ENCODE peak calls at places on chromosome 4, in four cellular contexts. W, R, I and B are unnamed samples.

GRCh38 chr4:92455956-92456355 is 152.2 kb downstream of the GRID2 start:
- DNase-seq in R (no peak), W (no peak), I (no peak), B (no peak)

GRCh38 chr4:128825226-128825625 is 15.7 kb downstream of the JADE1 start:
- DNase-seq in R (no peak), W (no peak), I (no peak), B (no peak)

GRCh38 chr4:121811122-121811521 is 10.0 kb downstream of the EXOSC9 start:
- DNase-seq in I (no peak), R (no peak), W (no peak), B (no peak)

GRCh38 chr4:129344058-129344457 is 248.1 kb downstream of the C4orf33 start:
- DNase-seq in R (peak), I (peak), W (peak), B (peak)

GRCh38 chr4:175790067-175790466 is 22.0 kb downstream of the GPM6A start:
- DNase-seq in R (no peak), I (no peak), W (no peak), B (no peak)

GRCh38 chr4:159206427-159206871 is 103.6 kb downstream of the RAPGEF2 start:
- DNase-seq in I (no peak), R (no peak), W (no peak), B (no peak)

GRCh38 chr4:150547154-150547838 is 34.7 kb upstream of the MAB21L2 start:
- DNase-seq in I (no peak), R (no peak), W (no peak), B (no peak)

GRCh38 chr4:181289203-181289602 is 954.0 kb upstream of the TENM3 start:
- DNase-seq in R (no peak), I (no peak), W (no peak), B (no peak)

GRCh38 chr4:8171941-8172924 is 13.6 kb upstream of the ABLIM2 start:
- DNase-seq in R (no peak), W (no peak), I (no peak), B (no peak)

GRCh38 chr4:10100734-10101216 is 15.8 kb downstream of the WDR1 start:
- DNase-seq in I (no peak), R (no peak), W (no peak), B (no peak)

GRCh38 chr4:98771959-98772619 is 113.7 kb upstream of the TSPAN5 start:
- DNase-seq in R (no peak), W (no peak), I (no peak), B (no peak)

GRCh38 chr4:40749717-40750460 is at the start of gene NSUN7:
- DNase-seq in R (peak), W (no peak), I (no peak), B (no peak)

GRCh38 chr4:99710681-99711345 is 53.2 kb upstream of the C4orf54 start:
- DNase-seq in R (no peak), I (no peak), W (no peak), B (no peak)

GRCh38 chr4:6815029-6815836 is 32.7 kb downstream of the KIAA0232 start:
- DNase-seq in I (no peak), W (no peak), R (no peak), B (no peak)

GRCh38 chr4:1723131-1723801 is 1.9 kb downstream of the TACC3 start:
- DNase-seq in W (no peak), R (no peak), I (no peak), B (no peak)

GRCh38 chr4:138673053-138673452 is 342.5 kb upstream of the NOCT start:
- DNase-seq in R (no peak), I (no peak), W (no peak), B (peak)

GRCh38 chr4:181006509-181007290 is 1236.5 kb upstream of the TENM3 start:
- DNase-seq in I (no peak), W (no peak), R (no peak), B (no peak)

GRCh38 chr4:73869130-73870055 is at the start of gene CXCL1:
- DNase-seq in R (peak), W (peak), I (peak), B (no peak)

GRCh38 chr4:24794916-24795665 is at the start of gene SOD3:
- DNase-seq in W (peak), R (peak), I (no peak), B (peak)

GRCh38 chr4:93646225-93646930 is 182.2 kb upstream of the ATOH1 start:
- DNase-seq in I (peak), R (no peak), W (no peak), B (no peak)

GRCh38 chr4:110475881-110476818 is at the start of gene ENPEP:
- DNase-seq in W (no peak), R (peak), I (no peak), B (no peak)

GRCh38 chr4:105061136-105061696 is 85.5 kb upstream of the TET2 start:
- DNase-seq in W (no peak), I (no peak), R (no peak), B (peak)

GRCh38 chr4:2417765-2418651 is at the start of gene ZFYVE28:
- DNase-seq in W (peak), I (peak), R (no peak), B (no peak)

GRCh38 chr4:38805530-38806145 is 1.0 kb upstream of the TLR1 start:
- DNase-seq in W (no peak), I (no peak), R (no peak), B (no peak)

GRCh38 chr4:183098080-183098722 is 856 bp upstream of the WWC2 start:
- DNase-seq in R (peak), I (peak), W (peak), B (peak)

GRCh38 chr4:87543835-87544461 is 14.8 kb upstream of the SPARCL1 start:
- DNase-seq in R (peak), I (peak), W (peak), B (peak)

GRCh38 chr4:104591505-104591904 is 96.8 kb upstream of the CXXC4 start:
- DNase-seq in R (peak), I (no peak), W (no peak), B (no peak)

GRCh38 chr4:60482921-60483351 is 717.2 kb upstream of the ADGRL3 start:
- DNase-seq in I (no peak), W (no peak), R (no peak), B (no peak)

GRCh38 chr4:94452476-94453300 is 946 bp downstream of the PDLIM5 start:
- DNase-seq in I (peak), R (peak), W (peak), B (peak)

GRCh38 chr4:6668391-6668790 is 25.3 kb upstream of the S100P start:
- DNase-seq in W (no peak), R (no peak), I (no peak), B (no peak)

DNA sequence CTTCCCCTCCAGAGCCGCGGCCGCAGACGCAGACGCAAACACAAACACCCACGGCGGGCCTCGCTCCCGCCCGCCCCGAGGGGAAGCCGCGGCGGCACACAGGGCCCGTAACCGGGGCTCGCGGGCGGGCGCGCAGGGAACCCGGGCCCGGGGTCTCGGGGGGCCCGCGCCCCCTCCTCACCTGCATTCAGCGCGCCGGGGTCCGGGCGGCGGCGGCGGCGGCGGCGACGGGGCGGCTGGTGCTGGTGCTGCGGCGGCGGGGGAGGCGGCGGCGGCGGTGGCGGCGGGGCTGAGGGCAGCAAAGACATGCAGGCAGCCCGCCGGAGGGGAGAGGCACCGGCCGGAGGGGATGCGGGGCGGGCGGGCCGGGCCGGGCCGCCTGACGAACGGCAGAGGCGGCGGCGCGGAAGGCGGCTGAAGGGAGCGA is 254 bp upstream of the CNOT6L start:
- DNase-seq in I (no peak), W (peak), R (peak), B (no peak)
- TF ChIP-seq ELF4 in I (no peak), W (no peak), R (no peak), B (no peak)

DNA sequence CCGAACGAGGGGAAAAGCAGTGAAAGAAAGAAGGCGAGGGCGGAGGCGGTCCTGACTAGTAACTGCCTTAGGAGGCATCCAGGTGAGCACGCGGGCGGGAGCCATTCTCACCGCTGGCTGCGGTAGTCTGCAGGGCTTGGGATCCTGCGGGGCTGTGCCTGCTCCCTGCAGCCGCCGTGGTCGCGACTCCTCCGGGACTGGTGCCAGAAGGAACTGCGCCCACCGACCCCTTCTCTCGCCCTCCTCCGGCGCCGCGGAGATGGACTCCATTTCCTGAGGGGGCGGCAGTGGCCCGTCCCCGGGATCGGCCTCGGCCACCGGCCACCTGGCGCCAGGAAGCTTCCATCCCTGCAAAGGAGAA is 545 bp downstream of the NFXL1 start:
- DNase-seq in I (peak), W (no peak), R (peak), B (peak)
- TF ChIP-seq ELF4 in I (no peak), W (no peak), R (peak), B (no peak)

GRCh38 chr4:177948853-177949252 is 506.6 kb upstream of the AGA start:
- DNase-seq in W (no peak), I (no peak), R (no peak), B (no peak)
- TF ChIP-seq ELF4 in W (no peak), I (no peak), R (no peak), B (no peak)

GRCh38 chr4:169446824-169447223 is 165.6 kb downstream of the NEK1 start:
- DNase-seq in I (no peak), W (no peak), R (no peak), B (no peak)
- TF ChIP-seq ELF4 in I (no peak), W (no peak), R (no peak), B (no peak)